ENCODE peak calls at places on chromosomes 4 and X, in five cellular contexts. One of them, this sample, is unnamed. For H3K27me3, the result is how much of the 10 kb centered on the place peaks cover.

GRCh38 chr4:149518471-149518870 is 297.2 kb downstream of the IQCM start:
- DNase-seq in right atrium auricular region: no peak
- DNase-seq in tibial artery: no peak
- DNase-seq in CD8-positive, alpha-beta memory T cell: no peak
- DNase-seq in CD4-positive, alpha-beta T cell: no peak
- DNase-seq in this sample: no peak

GRCh38 chrX:70254063-70254400 is 6.0 kb downstream of the P2RY4 start:
- DNase-seq in right atrium auricular region: no peak
- DNase-seq in CD4-positive, alpha-beta T cell: no peak
- DNase-seq in CD8-positive, alpha-beta memory T cell: no peak
- DNase-seq in tibial artery: no peak
- DNase-seq in this sample: no peak

GRCh38 chr4:151133311-151133710 is 33.9 kb downstream of the RPS3A start:
- DNase-seq in right atrium auricular region: no peak
- DNase-seq in CD4-positive, alpha-beta T cell: no peak
- DNase-seq in tibial artery: no peak
- DNase-seq in CD8-positive, alpha-beta memory T cell: no peak
- DNase-seq in this sample: no peak

GRCh38 chr4:40192286-40193017 is 4.4 kb upstream of the RHOH start:
- DNase-seq in right atrium auricular region: no peak
- DNase-seq in CD8-positive, alpha-beta memory T cell: no peak
- DNase-seq in CD4-positive, alpha-beta T cell: no peak
- DNase-seq in tibial artery: no peak
- DNase-seq in this sample: no peak

GRCh38 chrX:127702527-127702926 is 349.7 kb downstream of the ACTRT1 start:
- DNase-seq in CD8-positive, alpha-beta memory T cell: no peak
- DNase-seq in CD4-positive, alpha-beta T cell: no peak
- DNase-seq in tibial artery: no peak
- DNase-seq in right atrium auricular region: no peak
- DNase-seq in this sample: no peak

GRCh38 chrX:74389016-74389415 is 32.3 kb upstream of the SLC16A2 start:
- DNase-seq in CD4-positive, alpha-beta T cell: no peak
- DNase-seq in CD8-positive, alpha-beta memory T cell: no peak
- DNase-seq in right atrium auricular region: no peak
- DNase-seq in tibial artery: no peak
- DNase-seq in this sample: no peak

GRCh38 chr4:150821641-150822040 is 193.4 kb downstream of the LRBA start:
- DNase-seq in CD8-positive, alpha-beta memory T cell: no peak
- DNase-seq in tibial artery: no peak
- DNase-seq in right atrium auricular region: no peak
- DNase-seq in CD4-positive, alpha-beta T cell: no peak
- DNase-seq in this sample: no peak

GRCh38 chr4:53935780-53936179 is 128.6 kb downstream of the CHIC2 start:
- DNase-seq in right atrium auricular region: no peak
- DNase-seq in CD4-positive, alpha-beta T cell: no peak
- DNase-seq in tibial artery: no peak
- DNase-seq in CD8-positive, alpha-beta memory T cell: no peak
- DNase-seq in this sample: no peak

GRCh38 chr4:131063878-131064277 is 1967.9 kb downstream of the C4orf33 start:
- DNase-seq in tibial artery: no peak
- DNase-seq in right atrium auricular region: no peak
- DNase-seq in CD8-positive, alpha-beta memory T cell: no peak
- DNase-seq in CD4-positive, alpha-beta T cell: no peak
- DNase-seq in this sample: no peak

GRCh38 chrX:55008571-55009358 is 8.6 kb downstream of the APEX2 start:
- DNase-seq in tibial artery: no peak
- DNase-seq in CD4-positive, alpha-beta T cell: no peak
- DNase-seq in CD8-positive, alpha-beta memory T cell: no peak
- DNase-seq in right atrium auricular region: no peak
- DNase-seq in this sample: no peak

GRCh38 chr4:122481766-122482405 is 25.4 kb upstream of the IL2 start:
- DNase-seq in CD8-positive, alpha-beta memory T cell: no peak
- DNase-seq in tibial artery: no peak
- DNase-seq in right atrium auricular region: no peak
- DNase-seq in CD4-positive, alpha-beta T cell: no peak
- DNase-seq in this sample: no peak

DNA sequence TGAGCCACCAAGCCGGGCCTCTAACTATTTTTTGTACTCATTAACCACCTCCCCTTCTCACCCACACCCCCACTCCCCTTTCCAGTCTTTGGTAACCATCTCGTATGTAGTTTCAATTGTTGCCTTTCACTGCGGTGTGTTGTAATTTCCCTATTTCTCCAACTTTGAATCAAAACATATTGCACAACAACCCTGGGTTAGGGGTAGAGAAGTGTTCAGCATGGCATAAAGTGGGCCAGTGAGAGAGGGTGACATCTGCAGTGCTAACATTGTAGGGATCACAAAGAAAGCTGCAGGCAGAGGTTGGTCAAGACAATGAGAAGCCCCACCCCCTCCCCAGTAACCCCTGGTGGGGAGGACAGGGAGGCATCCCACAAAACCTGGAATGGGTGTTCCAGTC is 92.7 kb downstream of the SPATA18 start:
- DNase-seq in CD8-positive, alpha-beta memory T cell: no peak
- DNase-seq in tibial artery: no peak
- DNase-seq in CD4-positive, alpha-beta T cell: no peak
- DNase-seq in right atrium auricular region: no peak
- DNase-seq in this sample: no peak
- H3K27me3 ChIP-seq in CD8-positive, alpha-beta memory T cell: under half
- H3K27me3 ChIP-seq in tibial artery: under half
- H3K27me3 ChIP-seq in CD4-positive, alpha-beta T cell: under half
- H3K27me3 ChIP-seq in right atrium auricular region: under half
- H3K27me3 ChIP-seq in this sample: under half

GRCh38 chr4:82798168-82799005 is at the start of gene SCD5:
- DNase-seq in CD4-positive, alpha-beta T cell: peak
- DNase-seq in tibial artery: peak
- DNase-seq in right atrium auricular region: peak
- DNase-seq in CD8-positive, alpha-beta memory T cell: peak
- DNase-seq in this sample: peak
- H3K27me3 ChIP-seq in CD4-positive, alpha-beta T cell: under half
- H3K27me3 ChIP-seq in tibial artery: under half
- H3K27me3 ChIP-seq in right atrium auricular region: under half
- H3K27me3 ChIP-seq in CD8-positive, alpha-beta memory T cell: under half
- H3K27me3 ChIP-seq in this sample: under half

GRCh38 chrX:39689374-39690104 is 408.2 kb downstream of the BCOR start:
- DNase-seq in CD4-positive, alpha-beta T cell: no peak
- DNase-seq in right atrium auricular region: no peak
- DNase-seq in CD8-positive, alpha-beta memory T cell: no peak
- DNase-seq in tibial artery: no peak
- DNase-seq in this sample: no peak

GRCh38 chrX:39690541-39691415 is 407.0 kb downstream of the BCOR start:
- DNase-seq in CD4-positive, alpha-beta T cell: no peak
- DNase-seq in tibial artery: no peak
- DNase-seq in CD8-positive, alpha-beta memory T cell: no peak
- DNase-seq in right atrium auricular region: no peak
- DNase-seq in this sample: no peak

GRCh38 chrX:39691724-39692123 is 406.0 kb downstream of the BCOR start:
- DNase-seq in tibial artery: no peak
- DNase-seq in CD4-positive, alpha-beta T cell: no peak
- DNase-seq in CD8-positive, alpha-beta memory T cell: no peak
- DNase-seq in right atrium auricular region: no peak
- DNase-seq in this sample: no peak

GRCh38 chrX:39688219-39688575 is 409.6 kb downstream of the BCOR start:
- DNase-seq in right atrium auricular region: no peak
- DNase-seq in CD8-positive, alpha-beta memory T cell: no peak
- DNase-seq in tibial artery: no peak
- DNase-seq in CD4-positive, alpha-beta T cell: no peak
- DNase-seq in this sample: no peak

DNA sequence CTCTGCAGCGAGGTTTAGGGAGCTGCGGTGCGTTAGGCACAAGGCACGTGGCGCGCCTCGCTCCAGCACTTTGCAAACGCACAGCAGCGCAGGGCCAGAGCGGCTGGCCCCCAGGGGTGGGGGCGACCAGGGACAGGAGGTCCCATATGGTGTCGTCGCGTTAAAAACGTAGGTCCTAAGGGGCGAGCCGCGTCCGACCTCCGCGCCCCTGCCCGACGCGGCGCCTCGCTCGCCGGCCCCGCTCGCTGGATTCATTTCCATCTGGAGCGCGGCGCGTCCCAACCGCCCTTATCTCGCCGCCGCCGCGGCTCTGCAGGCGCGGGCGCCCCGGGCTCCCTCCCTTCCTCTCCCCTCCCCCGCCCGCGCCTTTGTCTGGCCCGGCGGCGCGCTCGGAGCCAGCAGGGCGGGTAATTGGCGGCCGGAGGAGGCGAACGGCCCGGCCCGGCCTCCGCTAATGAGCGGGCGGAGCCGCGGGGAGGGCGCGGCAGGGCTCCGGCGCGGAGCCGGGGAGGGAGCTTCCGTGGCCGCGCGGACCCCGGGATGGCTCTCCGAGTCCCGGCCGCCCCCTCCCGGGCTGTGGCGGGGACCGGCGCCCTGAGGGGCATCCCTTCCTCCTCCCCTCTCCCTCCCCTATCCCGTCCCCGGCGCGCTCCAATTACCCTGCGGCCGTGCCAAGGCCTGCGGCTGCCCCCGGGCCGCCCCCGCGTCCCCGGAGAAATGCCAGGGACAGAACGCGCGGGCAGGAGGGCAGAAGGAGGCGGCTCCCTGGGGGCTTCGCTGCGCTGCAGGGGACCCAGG is 409.0 kb downstream of the BCOR start:
- DNase-seq in CD8-positive, alpha-beta memory T cell: no peak
- DNase-seq in tibial artery: peak
- DNase-seq in right atrium auricular region: no peak
- DNase-seq in CD4-positive, alpha-beta T cell: no peak
- DNase-seq in this sample: no peak
- H3K27me3 ChIP-seq in CD8-positive, alpha-beta memory T cell: under half
- H3K27me3 ChIP-seq in tibial artery: under half
- H3K27me3 ChIP-seq in right atrium auricular region: under half
- H3K27me3 ChIP-seq in CD4-positive, alpha-beta T cell: under half
- H3K27me3 ChIP-seq in this sample: under half

DNA sequence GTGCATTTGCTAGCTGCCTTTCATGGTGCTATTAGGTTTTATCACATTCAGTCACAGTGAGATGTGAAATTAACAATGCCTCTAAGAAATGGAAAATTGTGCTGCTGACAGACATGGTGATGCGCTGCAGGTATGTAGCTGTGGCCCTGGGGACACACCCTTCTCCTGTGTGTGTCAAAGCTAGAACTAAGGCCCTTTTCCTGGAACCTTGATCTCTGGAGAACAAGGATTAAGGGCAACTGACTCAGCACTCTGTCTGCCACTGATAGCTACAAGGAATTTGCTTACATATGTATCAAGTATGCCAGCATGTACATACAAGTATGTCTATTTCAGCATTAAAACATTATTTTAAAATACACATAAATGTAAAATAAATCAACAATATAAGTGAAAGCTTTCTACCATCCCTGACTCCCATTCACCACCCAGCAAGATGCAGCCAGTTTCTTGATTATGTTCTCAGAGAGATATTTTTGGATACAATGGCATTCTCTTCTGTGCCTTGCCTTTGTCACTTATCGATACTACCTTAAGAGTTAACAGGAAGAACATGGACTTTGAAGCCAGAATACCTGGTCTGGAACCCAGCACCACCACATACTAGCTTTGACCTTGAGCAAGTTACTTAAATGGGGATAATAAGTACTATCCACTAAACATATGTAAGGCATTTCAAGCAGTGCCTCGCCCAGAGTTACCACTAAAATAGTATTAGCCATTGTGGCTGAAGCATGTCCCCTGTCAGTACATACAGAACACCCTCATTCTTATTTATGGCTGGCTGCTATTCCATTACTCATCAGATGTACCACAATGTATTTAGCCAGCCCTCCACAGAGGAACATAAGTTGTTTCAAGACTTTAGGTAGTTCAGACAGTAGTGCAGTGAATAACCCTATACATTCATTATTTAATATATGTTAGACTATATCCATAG is 68.5 kb downstream of the NPNT start:
- DNase-seq in CD4-positive, alpha-beta T cell: no peak
- DNase-seq in right atrium auricular region: no peak
- DNase-seq in CD8-positive, alpha-beta memory T cell: no peak
- DNase-seq in tibial artery: no peak
- DNase-seq in this sample: no peak
- H3K27me3 ChIP-seq in CD4-positive, alpha-beta T cell: under half
- H3K27me3 ChIP-seq in right atrium auricular region: under half
- H3K27me3 ChIP-seq in CD8-positive, alpha-beta memory T cell: under half
- H3K27me3 ChIP-seq in tibial artery: under half
- H3K27me3 ChIP-seq in this sample: under half

DNA sequence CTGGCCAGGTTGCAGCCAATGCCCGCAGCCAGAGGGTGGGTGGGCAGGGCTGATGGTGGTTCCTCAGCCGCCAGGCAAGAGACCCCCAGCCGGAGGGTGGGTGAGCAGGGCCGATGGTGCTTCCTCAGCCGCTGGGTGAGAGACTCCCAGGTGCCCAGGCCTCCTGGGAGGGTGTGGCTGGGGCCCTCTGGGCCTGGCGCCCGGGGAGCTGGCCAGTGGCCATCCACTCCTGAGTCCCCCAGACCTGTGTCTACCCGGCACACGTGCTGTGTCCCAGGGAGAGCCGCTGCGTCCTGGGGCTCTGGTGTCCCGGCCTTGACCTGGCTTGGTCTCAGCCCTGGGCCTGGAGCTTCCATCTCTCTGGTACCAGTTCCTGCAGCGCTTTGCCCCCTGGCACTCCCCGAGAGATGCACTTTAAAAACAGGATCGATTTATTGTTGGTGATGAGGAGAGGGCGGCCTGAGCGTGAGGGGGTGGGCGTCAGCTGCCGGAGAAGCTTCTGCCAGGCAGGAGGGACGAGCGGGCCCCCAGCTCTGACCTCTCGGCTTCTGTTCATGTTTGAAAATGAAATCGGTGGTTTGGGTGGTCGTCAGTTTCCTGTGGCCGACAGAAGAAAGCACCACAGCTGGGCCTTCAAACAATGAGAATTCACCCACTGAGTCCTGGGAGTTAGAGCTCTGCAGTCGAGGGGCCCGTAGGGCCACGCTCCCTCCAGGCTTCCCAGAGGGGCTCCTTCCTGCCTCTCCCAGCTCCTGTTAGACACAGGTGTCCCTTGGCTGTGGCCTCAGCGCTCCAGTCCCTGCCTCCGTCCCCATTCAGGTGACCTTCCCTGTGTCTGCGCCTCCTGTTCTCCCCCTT is 6.5 kb downstream of the DOK7 start:
- DNase-seq in CD8-positive, alpha-beta memory T cell: no peak
- DNase-seq in tibial artery: no peak
- DNase-seq in CD4-positive, alpha-beta T cell: no peak
- DNase-seq in right atrium auricular region: no peak
- DNase-seq in this sample: no peak
- H3K27me3 ChIP-seq in CD8-positive, alpha-beta memory T cell: under half
- H3K27me3 ChIP-seq in tibial artery: under half
- H3K27me3 ChIP-seq in CD4-positive, alpha-beta T cell: under half
- H3K27me3 ChIP-seq in right atrium auricular region: under half
- H3K27me3 ChIP-seq in this sample: under half

GRCh38 chr4:61243962-61244361 is 43.8 kb downstream of the ADGRL3 start:
- DNase-seq in CD4-positive, alpha-beta T cell: no peak
- DNase-seq in right atrium auricular region: no peak
- DNase-seq in tibial artery: no peak
- DNase-seq in CD8-positive, alpha-beta memory T cell: no peak
- DNase-seq in this sample: no peak
- H3K27me3 ChIP-seq in CD4-positive, alpha-beta T cell: under half
- H3K27me3 ChIP-seq in right atrium auricular region: under half
- H3K27me3 ChIP-seq in tibial artery: under half
- H3K27me3 ChIP-seq in CD8-positive, alpha-beta memory T cell: under half
- H3K27me3 ChIP-seq in this sample: under half

This sample was measured in CD8-positive, alpha-beta T cell.